ENCODE peak calls at places on chromosomes 4 and X, in five cellular contexts. A is psoas muscle, F is IMR-90, N is ovary, G is right lobe of liver. C is an unnamed sample.
A peak's percentile ranks its signal among the peaks of the same experiment; 100 is the strongest.

GRCh38 chr4:157992038-157992706 is 180.7 kb downstream of the GASK1B start:
- DNase-seq in A (no peak), G (no peak), N (no peak), F (peak; percentile 77), C (no peak)

GRCh38 chrX:10744011-10744410 is 123.6 kb upstream of the MID1 start:
- DNase-seq in N (no peak), F (no peak), G (no peak), A (no peak), C (no peak)

GRCh38 chr4:67051000-67051789 is 494.1 kb downstream of the CENPC start:
- DNase-seq in F (no peak), A (no peak), N (no peak), G (no peak), C (no peak)

GRCh38 chrX:148416931-148417330 is 83.5 kb upstream of the AFF2 start:
- DNase-seq in F (no peak), A (no peak), G (no peak), N (no peak), C (no peak)

GRCh38 chrX:15761564-15762191 is 23.6 kb downstream of the CA5B start:
- DNase-seq in G (no peak), F (peak; percentile 41), N (no peak), A (no peak), C (no peak)

GRCh38 chr4:39621582-39621981 is 17.1 kb downstream of the SMIM14 start:
- DNase-seq in F (peak; percentile 81), A (peak; percentile 75), N (peak; percentile 77), G (no peak), C (no peak)

GRCh38 chr4:173231916-173232315 is 63.3 kb downstream of the GALNT7 start:
- DNase-seq in N (no peak), G (no peak), F (peak; percentile 18), A (no peak), C (no peak)

GRCh38 chrX:88560673-88561330 is 186.2 kb upstream of the CPXCR1 start:
- DNase-seq in G (no peak), N (no peak), F (no peak), A (no peak), C (no peak)

GRCh38 chr4:90425893-90426292 is 298.7 kb downstream of the CCSER1 start:
- DNase-seq in F (no peak), A (no peak), N (no peak), G (no peak), C (no peak)

GRCh38 chrX:53479295-53479694 is 45.1 kb upstream of the HSD17B10 start:
- DNase-seq in N (no peak), A (no peak), G (no peak), F (peak; percentile 16), C (no peak)

GRCh38 chr4:2330119-2331042 is 68.5 kb upstream of the MXD4 start:
- DNase-seq in G (no peak), F (peak; percentile 95), N (no peak), A (no peak), C (peak; percentile 82)

GRCh38 chrX:15853586-15854079 is 980 bp downstream of the AP1S2 start:
- DNase-seq in N (no peak), A (no peak), G (no peak), F (no peak), C (no peak)

GRCh38 chrX:153029875-153030274 is 26.4 kb upstream of the PNMA3 start:
- DNase-seq in F (no peak), G (no peak), N (no peak), A (no peak), C (no peak)

GRCh38 chr4:33780952-33781655 is 2463.2 kb downstream of the ARAP2 start:
- DNase-seq in F (peak; percentile 49), A (no peak), G (no peak), N (no peak), C (peak; percentile 29)

GRCh38 chr4:78645853-78646757 is 94.5 kb downstream of the ANXA3 start:
- DNase-seq in A (peak; percentile 82), G (no peak), N (peak; percentile 66), F (peak; percentile 96), C (peak; percentile 87)

GRCh38 chrX:39814391-39814790 is 283.4 kb downstream of the BCOR start:
- DNase-seq in A (peak; percentile 44), F (peak; percentile 23), G (no peak), N (no peak), C (no peak)

GRCh38 chr4:39609454-39609911 is 29.2 kb downstream of the SMIM14 start:
- DNase-seq in F (no peak), G (no peak), A (no peak), N (no peak), C (no peak)

GRCh38 chrX:31652651-31653050 is 580.8 kb upstream of the FTHL17 start:
- DNase-seq in F (no peak), N (no peak), G (no peak), A (no peak), C (no peak)

GRCh38 chr4:39850727-39851126 is 127.0 kb downstream of the PDS5A start:
- DNase-seq in A (no peak), N (no peak), F (no peak), G (no peak), C (no peak)

GRCh38 chr4:143375326-143376073 is 38.8 kb downstream of the GAB1 start:
- DNase-seq in N (no peak), G (no peak), A (peak; percentile 63), F (no peak), C (no peak)

GRCh38 chr4:156638332-156638731 is 333.3 kb downstream of the PDGFC start:
- DNase-seq in A (no peak), G (no peak), N (no peak), F (peak; percentile 53), C (no peak)

GRCh38 chr4:38385286-38386010 is 278.6 kb upstream of the KLF3 start:
- DNase-seq in A (peak; percentile 47), N (no peak), F (no peak), G (peak; percentile 68), C (no peak)

GRCh38 chrX:100687128-100687527 is 43.1 kb downstream of the SRPX2 start:
- DNase-seq in F (no peak), G (no peak), N (no peak), A (no peak), C (no peak)

GRCh38 chrX:48945517-48946348 is 11.7 kb downstream of the OTUD5 start:
- DNase-seq in F (peak; percentile 51), N (peak; percentile 35), G (peak; percentile 71), A (no peak), C (no peak)

GRCh38 chr4:137514401-137515116 is 17.7 kb downstream of the PCDH18 start:
- DNase-seq in N (no peak), F (no peak), A (no peak), G (no peak), C (no peak)

GRCh38 chrX:147891886-147892285 is 19.8 kb upstream of the FMR1 start:
- DNase-seq in A (no peak), F (peak; percentile 2), N (no peak), G (no peak), C (no peak)

GRCh38 chr4:134544303-134544761 is 342.7 kb upstream of the PABPC4L start:
- DNase-seq in A (no peak), N (no peak), F (no peak), G (no peak), C (peak; percentile 92)

GRCh38 chr4:158259955-158260575 is 49.8 kb downstream of the TMEM144 start:
- DNase-seq in A (no peak), F (peak; percentile 42), N (no peak), G (no peak), C (no peak)

GRCh38 chrX:2492536-2493218 is 8.1 kb downstream of the DHRSX start:
- DNase-seq in N (no peak), F (no peak), A (no peak), G (peak; percentile 34), C (no peak)
- H3K4me3 ChIP-seq in N (no peak overlapping the region), F (no peak overlapping the region), A (no peak overlapping the region), G (no peak overlapping the region), C (no peak overlapping the region)

DNA sequence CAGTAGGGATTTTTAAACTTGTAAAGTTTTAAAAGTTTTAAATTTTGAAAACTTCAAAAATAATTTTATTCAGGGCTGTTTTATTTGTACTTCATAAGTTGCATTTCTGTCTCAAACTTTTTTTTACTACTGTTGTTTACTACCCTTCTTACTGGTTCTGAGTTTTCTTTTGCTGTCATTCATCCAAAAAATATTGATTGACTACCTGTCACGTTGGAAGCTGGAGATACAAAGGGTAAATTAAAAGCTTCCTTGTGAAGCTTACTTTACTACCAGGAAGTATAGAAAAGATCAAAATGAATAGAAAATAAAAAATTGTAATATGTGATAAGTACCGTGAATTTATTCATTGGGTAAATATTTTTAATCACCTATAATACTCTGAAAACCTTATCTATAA is 49.4 kb upstream of the MCUB start:
- DNase-seq in N (no peak), G (no peak), F (no peak), A (no peak), C (no peak)
- H3K36me3 ChIP-seq in N (no peaks in the 10 kb centered on the region), G (peaks cover 6% of the 10 kb centered on the region), F (peaks cover 29% of the 10 kb centered on the region), A (no peaks in the 10 kb centered on the region), C (no peaks in the 10 kb centered on the region)

GRCh38 chr4:70714061-70714468 is 7.7 kb upstream of the RUFY3 start:
- DNase-seq in A (no peak), N (no peak), F (peak; percentile 25), G (peak; percentile 61), C (no peak)

GRCh38 chr4:70714488-70714887 is 7.3 kb upstream of the RUFY3 start:
- DNase-seq in F (no peak), N (no peak), A (no peak), G (no peak), C (no peak)

GRCh38 chr4:70712604-70713452 is 8.9 kb upstream of the RUFY3 start:
- DNase-seq in N (no peak), A (no peak), G (no peak), F (no peak), C (no peak)

GRCh38 chr4:70712150-70712549 is 9.6 kb upstream of the RUFY3 start:
- DNase-seq in N (no peak), A (no peak), G (no peak), F (no peak), C (no peak)

GRCh38 chr4:70713453-70714026 is 8.2 kb upstream of the RUFY3 start:
- DNase-seq in N (no peak), A (no peak), G (no peak), F (no peak), C (no peak)
- H3K4me3 ChIP-seq in N (no peak overlapping the region), A (peak overlapping the region; percentile 8), G (no peak overlapping the region), F (no peak overlapping the region), C (no peak overlapping the region)

GRCh38 chr4:84753318-84753972 is 170.5 kb downstream of the CDS1 start:
- DNase-seq in F (no peak), G (no peak), N (no peak), A (no peak), C (no peak)
- H3K36me3 ChIP-seq in F (peaks cover 27% of the 10 kb centered on the region), G (no peaks in the 10 kb centered on the region), N (no peaks in the 10 kb centered on the region), A (peaks cover 2% of the 10 kb centered on the region), C (peaks cover 11% of the 10 kb centered on the region)